ENCODE peak calls at places on chromosome 16, in four cellular contexts. Z is heart right ventricle, R is neural progenitor cell, G is fibroblast of mammary gland. N is an unnamed sample.

GRCh38 chr16:86285421-86285820 is 224.9 kb upstream of the FOXF1 start:
- DNase-seq in R (no peak), G (no peak), Z (no peak), N (no peak)

GRCh38 chr16:4372578-4373355 is 1.1 kb downstream of the VASN start:
- DNase-seq in Z (peak), R (peak), G (peak), N (no peak)

GRCh38 chr16:75621170-75621477 is 2.0 kb downstream of the ADAT1 start:
- DNase-seq in R (peak), G (peak), Z (no peak), N (no peak)

GRCh38 chr16:46787909-46788308 is 39.8 kb upstream of the MYLK3 start:
- DNase-seq in G (no peak), R (no peak), Z (no peak), N (no peak)

GRCh38 chr16:19236561-19236960 is 49.0 kb upstream of the CLEC19A start:
- DNase-seq in Z (no peak), R (no peak), G (no peak), N (no peak)

GRCh38 chr16:55532227-55532626 is 23.4 kb downstream of the LPCAT2 start:
- DNase-seq in R (no peak), G (no peak), Z (no peak), N (no peak)

GRCh38 chr16:69434066-69434465 is 9.6 kb downstream of the CYB5B start:
- DNase-seq in Z (no peak), G (no peak), R (no peak), N (no peak)

GRCh38 chr16:85306793-85307551 is 194.7 kb upstream of the CIBAR2 start:
- DNase-seq in Z (no peak), R (no peak), G (no peak), N (no peak)

GRCh38 chr16:64969221-64969620 is 152.6 kb downstream of the CDH11 start:
- DNase-seq in Z (no peak), R (no peak), G (peak), N (no peak)

GRCh38 chr16:28880589-28880915 is 2.3 kb downstream of the ATP2A1 start:
- DNase-seq in Z (no peak), G (no peak), R (no peak), N (no peak)

GRCh38 chr16:28883221-28883996 is 5.1 kb downstream of the ATP2A1 start:
- DNase-seq in Z (no peak), R (no peak), G (no peak), N (no peak)

GRCh38 chr16:28880955-28881354 is 2.7 kb downstream of the ATP2A1 start:
- DNase-seq in R (no peak), G (no peak), Z (no peak), N (no peak)

GRCh38 chr16:28884045-28884444 is 5.8 kb downstream of the ATP2A1 start:
- DNase-seq in R (no peak), Z (no peak), G (no peak), N (no peak)

DNA sequence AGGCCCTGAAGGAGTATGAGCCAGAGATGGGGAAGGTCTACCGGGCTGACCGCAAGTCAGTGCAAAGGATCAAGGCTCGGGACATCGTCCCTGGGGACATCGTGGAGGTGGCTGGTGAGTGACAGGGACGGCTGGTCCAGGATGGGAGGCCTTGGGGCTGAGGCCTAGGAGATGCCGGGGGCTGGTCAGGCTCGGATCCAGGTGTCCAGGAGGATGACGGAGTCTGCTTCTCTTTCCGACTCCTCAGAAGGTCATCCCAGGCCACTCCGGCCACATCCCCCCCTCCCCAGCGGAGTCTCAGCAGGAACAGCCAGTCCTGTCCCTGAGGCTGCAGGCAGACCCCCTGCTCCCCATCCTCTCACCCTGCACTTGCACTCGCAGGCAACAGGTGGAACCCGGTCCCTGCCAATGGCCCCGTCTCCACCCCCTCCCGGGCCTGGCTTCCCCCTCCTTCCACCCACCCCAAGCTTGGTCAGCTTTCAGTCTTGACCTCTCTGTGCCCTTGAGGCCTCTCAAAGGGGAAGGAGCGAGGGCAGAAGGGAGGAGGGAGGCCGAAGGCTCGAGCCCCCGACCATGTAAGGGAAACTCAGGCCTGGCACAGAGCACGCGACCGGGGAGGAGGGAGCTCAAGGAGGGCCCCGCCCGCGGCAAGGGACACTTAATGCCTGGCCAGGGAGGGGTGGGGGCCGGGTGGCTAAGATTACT is 4.3 kb downstream of the ATP2A1 start:
- DNase-seq in R (no peak), Z (no peak), G (no peak), N (no peak)
- TF ChIP-seq CTCF in R (no peak), Z (no peak), G (no peak), N (no peak)

GRCh38 chr16:13631916-13632315 is 288.0 kb upstream of the ERCC4 start:
- DNase-seq in G (no peak), Z (no peak), R (no peak), N (no peak)

GRCh38 chr16:13631213-13631767 is 288.7 kb upstream of the ERCC4 start:
- DNase-seq in R (no peak), G (no peak), Z (no peak), N (no peak)

GRCh38 chr16:13633381-13633861 is 286.5 kb upstream of the ERCC4 start:
- DNase-seq in R (no peak), Z (no peak), G (no peak), N (no peak)

GRCh38 chr16:13629704-13630103 is 290.2 kb upstream of the ERCC4 start:
- DNase-seq in G (no peak), Z (no peak), R (no peak), N (no peak)

DNA sequence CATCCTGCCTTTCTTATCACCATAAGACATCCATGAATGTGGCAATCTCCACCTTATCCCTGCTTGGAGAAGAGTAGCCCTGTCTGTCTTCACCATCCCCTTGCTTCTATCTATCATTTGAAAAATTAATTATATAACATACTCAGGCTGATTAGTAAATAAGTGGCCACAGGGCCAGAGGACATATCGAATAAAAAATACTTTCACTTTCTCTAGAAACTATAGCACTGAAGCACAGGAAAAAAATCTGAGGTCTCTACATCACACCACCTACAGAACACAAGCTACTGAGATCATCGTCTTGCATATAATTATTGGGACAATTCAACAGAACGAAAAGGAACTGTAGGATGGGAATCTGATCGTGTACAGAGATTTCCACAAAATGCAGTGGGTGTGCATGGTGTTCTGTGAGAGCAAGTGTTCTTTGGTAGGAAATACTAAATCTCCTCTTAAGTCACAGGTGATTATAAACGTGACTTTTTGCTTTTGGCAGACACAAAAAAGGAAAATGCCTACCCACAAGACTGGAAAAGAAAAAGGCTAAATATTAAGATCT is 289.6 kb upstream of the ERCC4 start:
- DNase-seq in R (no peak), G (no peak), Z (no peak), N (no peak)
- TF ChIP-seq CTCF in R (no peak), G (no peak), Z (no peak), N (no peak)

DNA sequence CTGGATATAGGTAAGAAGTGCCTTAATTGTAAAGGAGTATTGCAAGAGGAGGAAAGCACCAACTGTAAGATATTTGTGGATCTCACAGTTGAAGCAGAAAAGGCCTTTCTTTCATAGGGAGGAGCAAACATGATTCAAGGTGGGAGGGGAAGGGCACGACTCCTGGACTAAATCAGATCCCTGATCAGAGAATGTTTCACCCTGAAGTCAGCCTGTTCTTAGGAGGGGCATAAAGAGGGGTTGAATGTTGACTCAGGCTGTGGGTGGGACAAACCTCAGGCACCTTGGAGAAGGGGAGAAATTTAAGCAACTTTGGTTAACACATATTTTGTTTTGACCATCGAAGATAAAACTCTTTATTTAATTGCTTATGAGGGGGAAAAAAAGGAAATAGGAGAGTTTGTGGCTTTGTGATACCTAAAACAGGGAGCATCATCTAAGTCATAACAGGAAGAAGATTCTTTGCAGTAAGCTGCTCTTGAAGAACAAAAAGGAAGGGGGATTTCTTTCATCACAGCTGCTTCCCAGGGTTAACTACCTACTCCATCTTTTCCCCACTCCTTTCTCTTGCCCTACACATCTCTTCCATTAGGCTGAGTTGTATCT is 158.6 kb upstream of the ZNF267 start:
- DNase-seq in G (peak), R (no peak), Z (no peak), N (no peak)
- TF ChIP-seq CTCF in G (no peak), R (no peak), Z (no peak), N (no peak)

GRCh38 chr16:81445143-81445922 is 725 bp downstream of the CMIP start:
- DNase-seq in R (peak), G (no peak), Z (peak), N (no peak)
- TF ChIP-seq CTCF in R (peak), G (no peak), Z (no peak), N (peak)

DNA sequence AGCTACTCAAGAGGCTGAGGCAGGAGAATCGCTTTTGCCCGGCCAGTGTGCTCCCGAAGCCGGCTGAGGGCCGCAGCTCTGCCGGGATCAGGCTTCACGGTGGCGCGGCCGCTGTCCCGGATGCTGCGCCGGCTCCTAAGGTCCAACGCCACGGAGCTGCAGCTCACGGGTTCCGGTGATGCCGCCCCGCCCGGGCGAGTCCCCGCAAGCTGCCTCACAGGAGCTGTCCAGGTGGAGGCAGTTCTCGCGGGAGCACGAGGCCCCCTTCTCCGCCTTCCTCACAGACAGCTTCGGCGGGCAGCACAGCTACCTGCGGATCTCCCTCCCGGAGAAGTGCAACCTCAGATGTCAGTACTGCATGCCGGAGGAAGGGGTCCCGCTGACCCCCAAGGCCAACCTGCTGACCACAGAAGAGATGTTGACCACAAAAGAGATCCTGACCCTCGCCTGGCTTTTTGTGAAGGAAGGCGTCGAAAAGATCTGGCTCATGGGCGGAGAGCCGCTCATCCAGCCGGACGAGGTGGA is 111.4 kb upstream of the SIAH1 start:
- DNase-seq in Z (no peak), G (no peak), R (no peak), N (no peak)
- TF ChIP-seq CTCF in Z (no peak), G (no peak), R (no peak), N (no peak)

GRCh38 chr16:2966043-2966802 is 2.1 kb downstream of the KREMEN2 start:
- DNase-seq in R (peak), Z (no peak), G (no peak), N (no peak)
- TF ChIP-seq CTCF in R (no peak), Z (no peak), G (no peak), N (no peak)

DNA sequence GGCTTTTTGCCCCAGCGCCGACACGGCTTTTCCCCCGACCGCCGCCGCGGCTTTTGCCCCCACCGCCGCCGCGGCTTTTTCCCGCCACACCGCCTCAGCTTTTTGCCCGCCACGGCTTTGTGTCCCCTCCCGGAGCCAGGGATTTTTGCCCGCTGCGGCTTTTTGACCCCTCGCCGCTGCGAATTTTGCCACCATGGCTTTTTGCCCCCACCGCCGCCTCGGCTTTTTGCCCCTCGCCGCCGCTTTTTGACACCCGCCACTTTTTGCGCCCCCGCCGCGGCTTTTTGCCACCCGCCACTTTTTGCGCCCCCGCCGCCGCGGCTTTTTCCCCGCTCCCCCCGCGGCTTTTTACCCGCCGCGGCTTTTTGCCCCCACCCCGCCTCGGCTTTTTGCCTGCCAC is 1342.5 kb downstream of the TP53TG3F start:
- DNase-seq in Z (peak), G (no peak), R (no peak), N (no peak)
- TF ChIP-seq CTCF in Z (no peak), G (no peak), R (no peak), N (no peak)

DNA sequence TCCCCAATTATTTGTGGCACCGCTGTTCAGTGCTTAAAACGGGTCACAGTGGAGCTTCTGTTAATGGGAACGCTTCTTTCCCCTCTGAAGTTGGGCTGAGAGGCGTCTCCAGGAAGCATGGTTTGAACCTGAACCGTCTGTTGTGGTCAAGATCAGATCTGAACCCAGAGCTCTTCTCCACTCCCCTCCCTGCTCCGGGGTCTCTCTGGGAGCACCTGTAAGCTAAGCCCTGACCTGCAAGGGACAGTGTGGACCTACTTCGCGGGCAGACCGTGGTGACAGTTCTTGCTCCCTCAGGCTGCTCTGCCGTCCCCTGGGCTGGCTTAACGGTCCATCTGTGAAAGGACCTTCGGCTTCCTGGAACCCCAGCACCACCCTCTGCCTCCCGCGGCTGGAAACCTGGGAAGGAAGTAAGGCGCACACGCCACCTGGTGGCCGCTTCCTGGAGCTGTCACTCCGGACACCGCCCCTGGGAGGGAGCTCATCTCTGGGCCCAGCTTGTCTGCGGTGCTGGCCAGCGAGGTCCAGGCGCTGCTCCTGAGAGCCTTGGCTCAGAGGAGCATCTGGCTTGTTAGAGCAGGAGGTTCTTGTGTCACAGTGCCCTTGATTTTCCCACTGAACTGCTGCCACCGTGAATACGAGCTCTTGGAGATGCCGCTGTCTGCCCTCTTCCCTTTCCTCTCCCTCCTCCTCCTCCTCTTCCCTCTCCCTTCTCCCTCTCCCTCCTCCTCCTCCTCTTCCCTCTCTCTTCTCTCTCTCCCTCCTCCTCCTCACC is 518.5 kb upstream of the EEF2KMT start:
- DNase-seq in G (peak), Z (peak), R (peak), N (no peak)
- TF ChIP-seq CTCF in G (peak), Z (peak), R (peak), N (no peak)